ENCODE peak calls at places on chromosomes 3 and 15, in four cellular contexts. Z, V, D and U are unnamed samples.

GRCh38 chr15:59632714-59633113 is 21.1 kb downstream of the GCNT3 start:
- DNase-seq in D (peak; percentile 37), V (no peak), Z (no peak), U (peak; percentile 12)

GRCh38 chr15:49860101-49860500 is 239.3 kb downstream of the DTWD1 start:
- DNase-seq in Z (no peak), D (no peak), V (no peak), U (peak; percentile 26)

GRCh38 chr15:40510201-40510600 is 39.4 kb downstream of the CHST14 start:
- DNase-seq in Z (no peak), D (no peak), V (no peak), U (no peak)

GRCh38 chr3:46676601-46677071 is 16.8 kb downstream of the ALS2CL start:
- DNase-seq in D (no peak), Z (no peak), V (no peak), U (no peak)

GRCh38 chr3:168889666-168890065 is 773.8 kb downstream of the MECOM start:
- DNase-seq in Z (no peak), D (no peak), V (no peak), U (no peak)

GRCh38 chr3:186121968-186122367 is 13.1 kb upstream of the ETV5 start:
- DNase-seq in V (no peak), D (no peak), Z (no peak), U (no peak)

GRCh38 chr15:34621675-34622074 is 38.2 kb upstream of the GOLGA8B start:
- DNase-seq in V (no peak), D (no peak), Z (no peak), U (peak; percentile 53)

GRCh38 chr3:52721002-52721741 is 15.3 kb downstream of the SPCS1 start:
- DNase-seq in Z (no peak), V (no peak), D (no peak), U (peak; percentile 13)

GRCh38 chr3:196749125-196749524 is 9.5 kb downstream of the PAK2 start:
- DNase-seq in V (no peak), Z (no peak), D (no peak), U (no peak)

GRCh38 chr15:100880139-100880896 is 687 bp downstream of the ALDH1A3 start:
- DNase-seq in Z (no peak), D (no peak), V (no peak), U (no peak)

GRCh38 chr3:27639271-27639670 is 82.9 kb downstream of the EOMES start:
- DNase-seq in V (no peak), D (no peak), Z (no peak), U (no peak)

GRCh38 chr15:70033529-70034140 is 64.1 kb downstream of the TLE3 start:
- DNase-seq in D (peak; percentile 87), Z (no peak), V (no peak), U (peak; percentile 48)

GRCh38 chr3:169662215-169663070 is 1.1 kb downstream of the MECOM start:
- DNase-seq in Z (peak; percentile 80), V (peak; percentile 63), D (peak; percentile 83), U (peak; percentile 89)

GRCh38 chr15:49135893-49136292 is 19.5 kb downstream of the COPS2 start:
- DNase-seq in Z (no peak), V (no peak), D (no peak), U (peak; percentile 92)

GRCh38 chr3:20141841-20142240 is 44.2 kb downstream of the SGO1 start:
- DNase-seq in V (peak; percentile 21), D (peak; percentile 51), Z (no peak), U (peak; percentile 13)

GRCh38 chr3:65348596-65348995 is 660.8 kb upstream of the ADAMTS9 start:
- DNase-seq in D (no peak), Z (no peak), V (no peak), U (peak; percentile 58)

GRCh38 chr3:98968824-98969223 is 67.3 kb upstream of the DCBLD2 start:
- DNase-seq in D (no peak), Z (no peak), V (no peak), U (no peak)

GRCh38 chr3:183161552-183162345 is 785 bp downstream of the LAMP3 start:
- DNase-seq in Z (no peak), D (no peak), V (no peak), U (no peak)

GRCh38 chr3:173411288-173412064 is 13.9 kb downstream of the NLGN1 start:
- DNase-seq in V (no peak), Z (no peak), D (peak; percentile 12), U (peak; percentile 65)

GRCh38 chr15:31328999-31329639 is 2.5 kb downstream of the KLF13 start:
- DNase-seq in V (no peak), D (peak; percentile 39), Z (peak; percentile 67), U (no peak)

GRCh38 chr3:164040991-164041390 is 1037.3 kb downstream of the SI start:
- DNase-seq in V (no peak), Z (no peak), D (no peak), U (no peak)

GRCh38 chr3:177470200-177470941 is 273.1 kb upstream of the TBL1XR1 start:
- DNase-seq in D (no peak), V (no peak), Z (no peak), U (no peak)

GRCh38 chr3:170740726-170741591 is 129.0 kb downstream of the RPL22L1 start:
- DNase-seq in V (peak; percentile 60), Z (peak; percentile 13), D (no peak), U (peak; percentile 90)
- H3K4me3 ChIP-seq in V (no peak overlapping the region), Z (no peak overlapping the region), D (no peak overlapping the region), U (no peak overlapping the region)

DNA sequence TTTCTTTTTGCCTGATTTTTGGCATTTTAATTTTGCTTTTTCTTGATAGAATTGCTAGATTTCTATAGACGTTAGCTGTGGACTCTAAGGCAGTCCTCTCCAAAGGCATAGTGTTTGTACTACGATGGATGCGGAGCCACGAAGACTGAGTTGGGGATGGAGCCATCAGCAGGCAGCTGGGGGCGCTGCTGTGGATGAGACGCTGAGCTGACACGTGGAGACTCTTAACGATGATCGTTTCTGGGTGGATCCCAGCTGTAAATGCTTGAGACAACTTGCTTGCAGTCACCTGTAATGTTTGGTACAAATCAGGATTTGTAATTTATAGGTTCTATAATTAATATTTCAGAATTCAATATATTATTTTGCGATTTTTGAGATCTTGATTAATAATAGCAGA is 13.3 kb upstream of the PPP1R2 start:
- DNase-seq in D (no peak), V (no peak), Z (peak; percentile 28), U (peak; percentile 22)
- TF ChIP-seq CTCF in D (peak; percentile 40), V (peak; percentile 31), Z (no peak), U (peak; percentile 39)

GRCh38 chr3:49199900-49200281 is 28.5 kb downstream of the KLHDC8B start:
- DNase-seq in D (no peak), Z (no peak), V (no peak), U (peak; percentile 15)
- H3K4me3 ChIP-seq in D (no peak overlapping the region), Z (peak overlapping the region; percentile 22), V (peak overlapping the region; percentile 74), U (peak overlapping the region; percentile 48)

DNA sequence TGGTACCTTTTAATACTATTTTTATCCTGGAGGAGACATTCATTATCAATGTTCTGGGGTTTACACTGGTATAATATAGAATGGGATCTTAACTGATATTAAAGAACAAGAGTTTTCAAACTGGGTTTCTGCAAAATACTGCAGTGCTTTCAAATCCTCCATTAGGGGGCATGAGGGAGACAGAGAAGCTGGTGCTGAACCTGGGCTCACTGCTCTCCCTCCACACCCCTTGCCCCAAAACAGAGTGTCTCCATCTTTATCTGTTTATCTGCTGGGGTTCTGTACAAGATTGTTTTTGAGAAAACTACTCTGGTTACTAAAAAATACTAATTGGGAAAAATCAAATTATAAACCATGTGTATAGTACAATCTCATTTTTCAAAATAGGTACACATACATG is 41.7 kb downstream of the CADPS start:
- DNase-seq in Z (no peak), D (no peak), V (no peak), U (no peak)
- TF ChIP-seq CTCF in Z (no peak), D (peak; percentile 53), V (no peak), U (peak; percentile 15)

GRCh38 chr3:158381274-158381868 is 189.6 kb upstream of the MLF1 start:
- DNase-seq in Z (no peak), D (no peak), V (no peak), U (no peak)
- H3K4me3 ChIP-seq in Z (no peak overlapping the region), D (no peak overlapping the region), V (no peak overlapping the region), U (no peak overlapping the region)